ENCODE peak calls at places on chromosomes 13 and 19, in ten cellular contexts. One of them, this sample, is unnamed.
A peak's percentile ranks its signal among the peaks of the same experiment; 100 is the strongest.

GRCh38 chr19:37635076-37636056 is 19.9 kb downstream of the ZFP30 start:
- DNase-seq in body of pancreas: no peak
- DNase-seq in sigmoid colon: no peak
- DNase-seq in psoas muscle: no peak
- DNase-seq in colonic mucosa: no peak
- DNase-seq in cardiac muscle cell: no peak
- DNase-seq in transverse colon: no peak
- DNase-seq in lower lobe of right lung: no peak
- DNase-seq in IMR-90: no peak
- DNase-seq in tibial artery: no peak
- DNase-seq in this sample: no peak

GRCh38 chr13:22161871-22162270 is 491.0 kb downstream of the FGF9 start:
- DNase-seq in sigmoid colon: no peak
- DNase-seq in colonic mucosa: no peak
- DNase-seq in lower lobe of right lung: no peak
- DNase-seq in body of pancreas: no peak
- DNase-seq in cardiac muscle cell: no peak
- DNase-seq in transverse colon: no peak
- DNase-seq in IMR-90: no peak
- DNase-seq in psoas muscle: no peak
- DNase-seq in tibial artery: no peak
- DNase-seq in this sample: no peak

GRCh38 chr13:99288069-99288468 is 19.1 kb downstream of the GPR183 start:
- DNase-seq in transverse colon: no peak
- DNase-seq in colonic mucosa: no peak
- DNase-seq in body of pancreas: no peak
- DNase-seq in psoas muscle: no peak
- DNase-seq in tibial artery: no peak
- DNase-seq in IMR-90: no peak
- DNase-seq in lower lobe of right lung: no peak
- DNase-seq in sigmoid colon: no peak
- DNase-seq in cardiac muscle cell: no peak
- DNase-seq in this sample: no peak

GRCh38 chr13:43804461-43805070 is 17.8 kb upstream of the ENOX1 start:
- DNase-seq in colonic mucosa: peak; percentile 24
- DNase-seq in cardiac muscle cell: peak; percentile 76
- DNase-seq in IMR-90: peak; percentile 78
- DNase-seq in tibial artery: no peak
- DNase-seq in psoas muscle: no peak
- DNase-seq in transverse colon: no peak
- DNase-seq in sigmoid colon: no peak
- DNase-seq in body of pancreas: no peak
- DNase-seq in lower lobe of right lung: no peak
- DNase-seq in this sample: no peak

GRCh38 chr13:38213307-38213706 is 136.3 kb upstream of the UFM1 start:
- DNase-seq in tibial artery: no peak
- DNase-seq in colonic mucosa: no peak
- DNase-seq in cardiac muscle cell: no peak
- DNase-seq in sigmoid colon: no peak
- DNase-seq in lower lobe of right lung: no peak
- DNase-seq in transverse colon: no peak
- DNase-seq in body of pancreas: no peak
- DNase-seq in psoas muscle: no peak
- DNase-seq in IMR-90: no peak
- DNase-seq in this sample: no peak

GRCh38 chr13:113166681-113167080 is 8.2 kb downstream of the PROZ start:
- DNase-seq in transverse colon: peak; percentile 46
- DNase-seq in sigmoid colon: no peak
- DNase-seq in psoas muscle: no peak
- DNase-seq in cardiac muscle cell: no peak
- DNase-seq in lower lobe of right lung: no peak
- DNase-seq in IMR-90: no peak
- DNase-seq in body of pancreas: no peak
- DNase-seq in colonic mucosa: no peak
- DNase-seq in tibial artery: no peak
- DNase-seq in this sample: no peak

GRCh38 chr13:93698016-93698613 is 471.5 kb downstream of the GPC6 start:
- DNase-seq in sigmoid colon: no peak
- DNase-seq in colonic mucosa: no peak
- DNase-seq in psoas muscle: no peak
- DNase-seq in cardiac muscle cell: no peak
- DNase-seq in transverse colon: no peak
- DNase-seq in lower lobe of right lung: no peak
- DNase-seq in IMR-90: no peak
- DNase-seq in tibial artery: no peak
- DNase-seq in body of pancreas: no peak
- DNase-seq in this sample: no peak

GRCh38 chr13:42735011-42735410 is 46.4 kb upstream of the FAM216B start:
- DNase-seq in colonic mucosa: no peak
- DNase-seq in IMR-90: peak; percentile 30
- DNase-seq in tibial artery: no peak
- DNase-seq in body of pancreas: no peak
- DNase-seq in cardiac muscle cell: no peak
- DNase-seq in transverse colon: no peak
- DNase-seq in psoas muscle: no peak
- DNase-seq in lower lobe of right lung: no peak
- DNase-seq in sigmoid colon: no peak
- DNase-seq in this sample: no peak

GRCh38 chr13:110869231-110869804 is 45.6 kb downstream of the ANKRD10 start:
- DNase-seq in IMR-90: no peak
- DNase-seq in body of pancreas: no peak
- DNase-seq in tibial artery: no peak
- DNase-seq in transverse colon: no peak
- DNase-seq in sigmoid colon: peak; percentile 69
- DNase-seq in colonic mucosa: no peak
- DNase-seq in cardiac muscle cell: no peak
- DNase-seq in lower lobe of right lung: no peak
- DNase-seq in psoas muscle: peak; percentile 74
- DNase-seq in this sample: no peak

GRCh38 chr13:110869805-110870706 is 44.8 kb downstream of the ANKRD10 start:
- DNase-seq in sigmoid colon: peak; percentile 96
- DNase-seq in IMR-90: peak; percentile 100
- DNase-seq in colonic mucosa: peak; percentile 79
- DNase-seq in lower lobe of right lung: peak; percentile 76
- DNase-seq in transverse colon: peak; percentile 74
- DNase-seq in tibial artery: peak; percentile 98
- DNase-seq in psoas muscle: peak; percentile 95
- DNase-seq in cardiac muscle cell: peak; percentile 36
- DNase-seq in body of pancreas: peak; percentile 90
- DNase-seq in this sample: peak; percentile 78

GRCh38 chr13:110866491-110867170 is 48.2 kb downstream of the ANKRD10 start:
- DNase-seq in body of pancreas: no peak
- DNase-seq in colonic mucosa: no peak
- DNase-seq in IMR-90: no peak
- DNase-seq in sigmoid colon: no peak
- DNase-seq in lower lobe of right lung: no peak
- DNase-seq in tibial artery: no peak
- DNase-seq in cardiac muscle cell: no peak
- DNase-seq in transverse colon: no peak
- DNase-seq in psoas muscle: no peak
- DNase-seq in this sample: no peak

GRCh38 chr13:110867380-110867779 is 47.5 kb downstream of the ANKRD10 start:
- DNase-seq in IMR-90: no peak
- DNase-seq in transverse colon: no peak
- DNase-seq in sigmoid colon: no peak
- DNase-seq in tibial artery: no peak
- DNase-seq in cardiac muscle cell: no peak
- DNase-seq in body of pancreas: no peak
- DNase-seq in lower lobe of right lung: no peak
- DNase-seq in psoas muscle: no peak
- DNase-seq in colonic mucosa: no peak
- DNase-seq in this sample: peak; percentile 51

DNA sequence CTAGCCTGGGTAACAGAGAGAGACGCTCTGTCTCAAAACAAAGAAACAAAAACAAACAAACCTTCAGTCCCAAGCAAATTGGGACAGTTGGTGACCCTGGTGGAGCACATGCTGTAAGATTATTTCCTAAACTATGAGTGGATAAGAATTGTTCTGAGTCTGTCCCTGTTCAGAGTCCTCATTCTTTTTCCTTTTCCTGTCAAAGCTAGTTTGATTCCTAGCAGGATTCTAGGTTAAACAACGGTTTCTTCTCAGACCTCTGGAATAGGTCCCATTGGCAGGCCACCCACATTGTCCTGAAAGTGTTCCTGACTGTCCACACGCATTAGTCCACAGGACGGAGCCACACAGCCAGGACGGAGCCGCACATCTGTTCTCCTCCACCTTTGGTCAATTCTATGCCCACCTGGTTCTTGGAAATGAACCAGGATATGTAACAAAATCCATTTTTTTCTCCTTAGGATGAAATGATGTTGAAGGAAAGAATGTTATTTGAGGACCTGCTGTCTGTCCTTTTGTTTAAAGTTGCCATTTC is 46.2 kb downstream of the ANKRD10 start:
- DNase-seq in tibial artery: no peak
- DNase-seq in psoas muscle: no peak
- DNase-seq in sigmoid colon: peak; percentile 77
- DNase-seq in transverse colon: no peak
- DNase-seq in lower lobe of right lung: no peak
- DNase-seq in cardiac muscle cell: no peak
- DNase-seq in IMR-90: no peak
- DNase-seq in colonic mucosa: no peak
- DNase-seq in body of pancreas: no peak
- DNase-seq in this sample: no peak
- H3K4me3 ChIP-seq in tibial artery: no peak overlapping the region
- H3K4me3 ChIP-seq in psoas muscle: peak overlapping the region; percentile 89
- H3K4me3 ChIP-seq in sigmoid colon: no peak overlapping the region
- H3K4me3 ChIP-seq in transverse colon: no peak overlapping the region
- H3K4me3 ChIP-seq in lower lobe of right lung: no peak overlapping the region
- H3K4me3 ChIP-seq in cardiac muscle cell: no peak overlapping the region
- H3K4me3 ChIP-seq in IMR-90: no peak overlapping the region
- H3K4me3 ChIP-seq in colonic mucosa: no peak overlapping the region
- H3K4me3 ChIP-seq in body of pancreas: no peak overlapping the region
- H3K4me3 ChIP-seq in this sample: peak overlapping the region; percentile 44

DNA sequence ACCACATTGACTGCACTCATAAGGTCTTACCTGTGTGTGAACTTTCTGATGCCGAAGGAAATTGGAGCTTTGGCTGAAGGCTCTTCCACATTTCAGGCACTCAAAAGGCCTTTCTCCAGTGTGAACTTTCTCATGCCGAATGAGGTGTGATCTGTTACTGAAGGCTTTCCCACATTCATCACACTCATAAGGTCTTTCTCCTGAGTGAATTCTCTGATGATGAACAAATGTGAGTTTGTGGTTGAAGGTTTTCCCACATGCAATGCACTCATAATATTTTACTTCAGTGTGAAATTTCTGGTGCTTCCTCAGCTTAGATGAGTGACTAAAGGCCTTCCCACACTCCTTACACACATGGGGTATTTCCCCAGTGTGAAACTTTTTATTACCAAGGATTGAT is 5.7 kb downstream of the ZNF132 start:
- DNase-seq in transverse colon: no peak
- DNase-seq in lower lobe of right lung: no peak
- DNase-seq in tibial artery: no peak
- DNase-seq in sigmoid colon: no peak
- DNase-seq in colonic mucosa: no peak
- DNase-seq in IMR-90: peak; percentile 18
- DNase-seq in psoas muscle: no peak
- DNase-seq in body of pancreas: no peak
- DNase-seq in cardiac muscle cell: no peak
- DNase-seq in this sample: no peak
- H3K36me3 ChIP-seq in transverse colon: peaks cover 7% of the 10 kb centered on the region
- H3K36me3 ChIP-seq in lower lobe of right lung: peaks cover 35% of the 10 kb centered on the region
- H3K36me3 ChIP-seq in tibial artery: peaks cover 86% of the 10 kb centered on the region
- H3K36me3 ChIP-seq in sigmoid colon: peaks cover 46% of the 10 kb centered on the region
- H3K36me3 ChIP-seq in colonic mucosa: peaks cover 12% of the 10 kb centered on the region
- H3K36me3 ChIP-seq in IMR-90: peaks cover 53% of the 10 kb centered on the region
- H3K36me3 ChIP-seq in psoas muscle: peaks cover 55% of the 10 kb centered on the region
- H3K36me3 ChIP-seq in body of pancreas: peaks cover 26% of the 10 kb centered on the region
- H3K36me3 ChIP-seq in cardiac muscle cell: no peaks in the 10 kb centered on the region
- H3K36me3 ChIP-seq in this sample: peaks cover 70% of the 10 kb centered on the region

GRCh38 chr19:6822311-6822670 is 49.8 kb downstream of the VAV1 start:
- DNase-seq in cardiac muscle cell: no peak
- DNase-seq in body of pancreas: no peak
- DNase-seq in transverse colon: no peak
- DNase-seq in sigmoid colon: no peak
- DNase-seq in colonic mucosa: no peak
- DNase-seq in lower lobe of right lung: peak; percentile 30
- DNase-seq in psoas muscle: no peak
- DNase-seq in IMR-90: no peak
- DNase-seq in tibial artery: no peak
- DNase-seq in this sample: no peak

GRCh38 chr19:6821639-6822310 is 49.3 kb downstream of the VAV1 start:
- DNase-seq in sigmoid colon: no peak
- DNase-seq in IMR-90: no peak
- DNase-seq in cardiac muscle cell: no peak
- DNase-seq in lower lobe of right lung: peak; percentile 34
- DNase-seq in tibial artery: peak; percentile 43
- DNase-seq in psoas muscle: no peak
- DNase-seq in transverse colon: no peak
- DNase-seq in body of pancreas: no peak
- DNase-seq in colonic mucosa: no peak
- DNase-seq in this sample: no peak

GRCh38 chr19:6828306-6828697 is 55.8 kb downstream of the VAV1 start:
- DNase-seq in cardiac muscle cell: no peak
- DNase-seq in psoas muscle: no peak
- DNase-seq in sigmoid colon: no peak
- DNase-seq in body of pancreas: no peak
- DNase-seq in IMR-90: no peak
- DNase-seq in tibial artery: peak; percentile 45
- DNase-seq in colonic mucosa: no peak
- DNase-seq in transverse colon: no peak
- DNase-seq in lower lobe of right lung: no peak
- DNase-seq in this sample: no peak

GRCh38 chr19:6826281-6826920 is 53.9 kb downstream of the VAV1 start:
- DNase-seq in lower lobe of right lung: no peak
- DNase-seq in psoas muscle: no peak
- DNase-seq in IMR-90: no peak
- DNase-seq in colonic mucosa: no peak
- DNase-seq in tibial artery: peak; percentile 60
- DNase-seq in transverse colon: no peak
- DNase-seq in sigmoid colon: no peak
- DNase-seq in body of pancreas: no peak
- DNase-seq in cardiac muscle cell: no peak
- DNase-seq in this sample: no peak

DNA sequence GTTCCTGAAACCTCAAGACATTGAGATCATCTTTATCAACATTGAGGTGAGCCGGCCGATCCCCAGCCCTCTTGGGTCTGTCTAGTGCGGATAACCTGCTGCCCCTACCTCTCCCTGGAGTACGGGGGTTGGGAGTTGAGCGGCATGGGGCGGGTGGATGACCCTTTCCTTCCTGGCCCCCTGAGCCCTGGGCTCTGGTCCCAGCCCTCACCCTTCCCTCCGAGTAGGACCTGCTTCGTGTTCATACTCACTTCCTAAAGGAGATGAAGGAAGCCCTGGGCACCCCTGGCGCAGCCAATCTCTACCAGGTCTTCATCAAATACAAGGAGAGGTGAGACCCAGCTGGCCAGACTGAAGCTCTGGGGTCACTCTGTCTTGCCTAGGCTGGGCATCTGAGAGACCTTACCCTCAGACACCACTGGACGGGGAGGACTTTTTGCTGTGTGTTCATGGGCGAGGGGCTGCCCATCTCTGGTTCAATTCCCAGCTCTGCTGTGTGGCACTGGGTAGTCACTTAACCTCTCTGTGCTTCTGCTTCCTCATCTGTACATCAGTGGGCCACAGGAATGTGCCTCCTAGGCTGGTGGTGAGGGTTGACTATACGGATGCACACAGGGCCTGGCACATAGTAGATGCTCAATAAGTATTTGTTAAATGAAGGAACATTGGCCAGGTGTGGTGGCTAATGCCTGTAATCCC is 52.7 kb downstream of the VAV1 start:
- DNase-seq in cardiac muscle cell: no peak
- DNase-seq in IMR-90: no peak
- DNase-seq in sigmoid colon: no peak
- DNase-seq in lower lobe of right lung: no peak
- DNase-seq in transverse colon: no peak
- DNase-seq in colonic mucosa: no peak
- DNase-seq in psoas muscle: no peak
- DNase-seq in tibial artery: peak; percentile 33
- DNase-seq in body of pancreas: no peak
- DNase-seq in this sample: no peak
- H3K27ac ChIP-seq in cardiac muscle cell: no peak overlapping the region
- H3K27ac ChIP-seq in IMR-90: no peak overlapping the region
- H3K27ac ChIP-seq in sigmoid colon: no peak overlapping the region
- H3K27ac ChIP-seq in lower lobe of right lung: no peak overlapping the region
- H3K27ac ChIP-seq in transverse colon: no peak overlapping the region
- H3K27ac ChIP-seq in colonic mucosa: no peak overlapping the region
- H3K27ac ChIP-seq in psoas muscle: no peak overlapping the region
- H3K27ac ChIP-seq in tibial artery: no peak overlapping the region
- H3K27ac ChIP-seq in body of pancreas: no peak overlapping the region
- H3K27ac ChIP-seq in this sample: no peak overlapping the region

GRCh38 chr13:110553417-110553816 is 8.1 kb downstream of the RAB20 start:
- DNase-seq in colonic mucosa: no peak
- DNase-seq in lower lobe of right lung: no peak
- DNase-seq in tibial artery: no peak
- DNase-seq in cardiac muscle cell: no peak
- DNase-seq in transverse colon: no peak
- DNase-seq in sigmoid colon: no peak
- DNase-seq in IMR-90: no peak
- DNase-seq in psoas muscle: no peak
- DNase-seq in body of pancreas: no peak
- DNase-seq in this sample: no peak
- H3K4me3 ChIP-seq in colonic mucosa: no peak overlapping the region
- H3K4me3 ChIP-seq in lower lobe of right lung: no peak overlapping the region
- H3K4me3 ChIP-seq in tibial artery: no peak overlapping the region
- H3K4me3 ChIP-seq in cardiac muscle cell: no peak overlapping the region
- H3K4me3 ChIP-seq in transverse colon: no peak overlapping the region
- H3K4me3 ChIP-seq in sigmoid colon: no peak overlapping the region
- H3K4me3 ChIP-seq in IMR-90: no peak overlapping the region
- H3K4me3 ChIP-seq in psoas muscle: no peak overlapping the region
- H3K4me3 ChIP-seq in body of pancreas: no peak overlapping the region
- H3K4me3 ChIP-seq in this sample: no peak overlapping the region

This sample was measured in spleen.